ENCODE peak calls at places on chromosomes 5 and 9, in eight cellular contexts. One of them, this sample, is unnamed.

GRCh38 chr9:38057416-38058195 is 11.4 kb downstream of the SHB start:
- DNase-seq in stimulated activated CD8-positive, alpha-beta memory T cell treated with anti-CD3 and anti-CD28 coated beads, Interleukin-4, amount 100 ng/mL, for 48 hours: no peak
- DNase-seq in memory B cell: no peak
- DNase-seq in nephron progenitor cell: no peak
- DNase-seq in activated CD8-positive, alpha-beta memory T cell treated with anti-CD3 and anti-CD28 coated beads, Interleukin-2, amount 50 U/mL, for 48 hours: no peak
- DNase-seq in stimulated activated CD4-positive, alpha-beta T cell treated with anti-CD3 and anti-CD28 coated beads, Interleukin-12 subunit alpha, Interleukin-12 subunit beta, amount 100 ng/mL, for 48 hours: no peak
- DNase-seq in EL: no peak
- DNase-seq in NCI-H510A treated with DMSO at 0.1 percent for 48 hours: no peak
- DNase-seq in this sample: peak

GRCh38 chr5:137415231-137415681 is 83.9 kb downstream of the SPOCK1 start:
- DNase-seq in stimulated activated CD8-positive, alpha-beta memory T cell treated with anti-CD3 and anti-CD28 coated beads, Interleukin-4, amount 100 ng/mL, for 48 hours: no peak
- DNase-seq in memory B cell: no peak
- DNase-seq in nephron progenitor cell: no peak
- DNase-seq in activated CD8-positive, alpha-beta memory T cell treated with anti-CD3 and anti-CD28 coated beads, Interleukin-2, amount 50 U/mL, for 48 hours: no peak
- DNase-seq in stimulated activated CD4-positive, alpha-beta T cell treated with anti-CD3 and anti-CD28 coated beads, Interleukin-12 subunit alpha, Interleukin-12 subunit beta, amount 100 ng/mL, for 48 hours: no peak
- DNase-seq in EL: peak
- DNase-seq in NCI-H510A treated with DMSO at 0.1 percent for 48 hours: no peak
- DNase-seq in this sample: no peak

GRCh38 chr5:58496488-58496887 is 5.3 kb downstream of the GAPT start:
- DNase-seq in stimulated activated CD8-positive, alpha-beta memory T cell treated with anti-CD3 and anti-CD28 coated beads, Interleukin-4, amount 100 ng/mL, for 48 hours: no peak
- DNase-seq in memory B cell: no peak
- DNase-seq in nephron progenitor cell: no peak
- DNase-seq in activated CD8-positive, alpha-beta memory T cell treated with anti-CD3 and anti-CD28 coated beads, Interleukin-2, amount 50 U/mL, for 48 hours: no peak
- DNase-seq in stimulated activated CD4-positive, alpha-beta T cell treated with anti-CD3 and anti-CD28 coated beads, Interleukin-12 subunit alpha, Interleukin-12 subunit beta, amount 100 ng/mL, for 48 hours: no peak
- DNase-seq in EL: no peak
- DNase-seq in NCI-H510A treated with DMSO at 0.1 percent for 48 hours: no peak
- DNase-seq in this sample: no peak

GRCh38 chr5:59999056-59999455 is 105.5 kb upstream of the PDE4D start:
- DNase-seq in stimulated activated CD8-positive, alpha-beta memory T cell treated with anti-CD3 and anti-CD28 coated beads, Interleukin-4, amount 100 ng/mL, for 48 hours: no peak
- DNase-seq in memory B cell: no peak
- DNase-seq in nephron progenitor cell: no peak
- DNase-seq in activated CD8-positive, alpha-beta memory T cell treated with anti-CD3 and anti-CD28 coated beads, Interleukin-2, amount 50 U/mL, for 48 hours: no peak
- DNase-seq in stimulated activated CD4-positive, alpha-beta T cell treated with anti-CD3 and anti-CD28 coated beads, Interleukin-12 subunit alpha, Interleukin-12 subunit beta, amount 100 ng/mL, for 48 hours: no peak
- DNase-seq in EL: peak
- DNase-seq in NCI-H510A treated with DMSO at 0.1 percent for 48 hours: no peak
- DNase-seq in this sample: no peak

GRCh38 chr5:66931651-66932050 is 264.9 kb downstream of the CD180 start:
- DNase-seq in stimulated activated CD8-positive, alpha-beta memory T cell treated with anti-CD3 and anti-CD28 coated beads, Interleukin-4, amount 100 ng/mL, for 48 hours: no peak
- DNase-seq in memory B cell: no peak
- DNase-seq in nephron progenitor cell: no peak
- DNase-seq in activated CD8-positive, alpha-beta memory T cell treated with anti-CD3 and anti-CD28 coated beads, Interleukin-2, amount 50 U/mL, for 48 hours: no peak
- DNase-seq in stimulated activated CD4-positive, alpha-beta T cell treated with anti-CD3 and anti-CD28 coated beads, Interleukin-12 subunit alpha, Interleukin-12 subunit beta, amount 100 ng/mL, for 48 hours: no peak
- DNase-seq in EL: no peak
- DNase-seq in NCI-H510A treated with DMSO at 0.1 percent for 48 hours: no peak
- DNase-seq in this sample: no peak

GRCh38 chr9:34869390-34869789 is 88.7 kb upstream of the PHF24 start:
- DNase-seq in stimulated activated CD8-positive, alpha-beta memory T cell treated with anti-CD3 and anti-CD28 coated beads, Interleukin-4, amount 100 ng/mL, for 48 hours: no peak
- DNase-seq in memory B cell: no peak
- DNase-seq in nephron progenitor cell: no peak
- DNase-seq in activated CD8-positive, alpha-beta memory T cell treated with anti-CD3 and anti-CD28 coated beads, Interleukin-2, amount 50 U/mL, for 48 hours: no peak
- DNase-seq in stimulated activated CD4-positive, alpha-beta T cell treated with anti-CD3 and anti-CD28 coated beads, Interleukin-12 subunit alpha, Interleukin-12 subunit beta, amount 100 ng/mL, for 48 hours: no peak
- DNase-seq in EL: peak
- DNase-seq in NCI-H510A treated with DMSO at 0.1 percent for 48 hours: no peak
- DNase-seq in this sample: no peak

GRCh38 chr9:111843971-111844370 is 49.2 kb upstream of the SHOC1 start:
- DNase-seq in stimulated activated CD8-positive, alpha-beta memory T cell treated with anti-CD3 and anti-CD28 coated beads, Interleukin-4, amount 100 ng/mL, for 48 hours: no peak
- DNase-seq in memory B cell: no peak
- DNase-seq in nephron progenitor cell: no peak
- DNase-seq in activated CD8-positive, alpha-beta memory T cell treated with anti-CD3 and anti-CD28 coated beads, Interleukin-2, amount 50 U/mL, for 48 hours: no peak
- DNase-seq in stimulated activated CD4-positive, alpha-beta T cell treated with anti-CD3 and anti-CD28 coated beads, Interleukin-12 subunit alpha, Interleukin-12 subunit beta, amount 100 ng/mL, for 48 hours: no peak
- DNase-seq in EL: no peak
- DNase-seq in NCI-H510A treated with DMSO at 0.1 percent for 48 hours: no peak
- DNase-seq in this sample: no peak

GRCh38 chr9:37920471-37921167 is 16.7 kb upstream of the SLC25A51 start:
- DNase-seq in stimulated activated CD8-positive, alpha-beta memory T cell treated with anti-CD3 and anti-CD28 coated beads, Interleukin-4, amount 100 ng/mL, for 48 hours: peak
- DNase-seq in memory B cell: no peak
- DNase-seq in nephron progenitor cell: peak
- DNase-seq in activated CD8-positive, alpha-beta memory T cell treated with anti-CD3 and anti-CD28 coated beads, Interleukin-2, amount 50 U/mL, for 48 hours: no peak
- DNase-seq in stimulated activated CD4-positive, alpha-beta T cell treated with anti-CD3 and anti-CD28 coated beads, Interleukin-12 subunit alpha, Interleukin-12 subunit beta, amount 100 ng/mL, for 48 hours: no peak
- DNase-seq in EL: no peak
- DNase-seq in NCI-H510A treated with DMSO at 0.1 percent for 48 hours: no peak
- DNase-seq in this sample: no peak

GRCh38 chr9:116605904-116606341 is 81.2 kb upstream of the TRIM32 start:
- DNase-seq in stimulated activated CD8-positive, alpha-beta memory T cell treated with anti-CD3 and anti-CD28 coated beads, Interleukin-4, amount 100 ng/mL, for 48 hours: no peak
- DNase-seq in memory B cell: no peak
- DNase-seq in nephron progenitor cell: no peak
- DNase-seq in activated CD8-positive, alpha-beta memory T cell treated with anti-CD3 and anti-CD28 coated beads, Interleukin-2, amount 50 U/mL, for 48 hours: no peak
- DNase-seq in stimulated activated CD4-positive, alpha-beta T cell treated with anti-CD3 and anti-CD28 coated beads, Interleukin-12 subunit alpha, Interleukin-12 subunit beta, amount 100 ng/mL, for 48 hours: no peak
- DNase-seq in EL: no peak
- DNase-seq in NCI-H510A treated with DMSO at 0.1 percent for 48 hours: no peak
- DNase-seq in this sample: no peak

GRCh38 chr5:337565-338130 is 16.1 kb downstream of the AHRR start:
- DNase-seq in stimulated activated CD8-positive, alpha-beta memory T cell treated with anti-CD3 and anti-CD28 coated beads, Interleukin-4, amount 100 ng/mL, for 48 hours: no peak
- DNase-seq in memory B cell: no peak
- DNase-seq in nephron progenitor cell: no peak
- DNase-seq in activated CD8-positive, alpha-beta memory T cell treated with anti-CD3 and anti-CD28 coated beads, Interleukin-2, amount 50 U/mL, for 48 hours: no peak
- DNase-seq in stimulated activated CD4-positive, alpha-beta T cell treated with anti-CD3 and anti-CD28 coated beads, Interleukin-12 subunit alpha, Interleukin-12 subunit beta, amount 100 ng/mL, for 48 hours: no peak
- DNase-seq in EL: peak
- DNase-seq in NCI-H510A treated with DMSO at 0.1 percent for 48 hours: peak
- DNase-seq in this sample: no peak

GRCh38 chr5:115888027-115888426 is 46.3 kb downstream of the AP3S1 start:
- DNase-seq in stimulated activated CD8-positive, alpha-beta memory T cell treated with anti-CD3 and anti-CD28 coated beads, Interleukin-4, amount 100 ng/mL, for 48 hours: no peak
- DNase-seq in memory B cell: no peak
- DNase-seq in nephron progenitor cell: no peak
- DNase-seq in activated CD8-positive, alpha-beta memory T cell treated with anti-CD3 and anti-CD28 coated beads, Interleukin-2, amount 50 U/mL, for 48 hours: no peak
- DNase-seq in stimulated activated CD4-positive, alpha-beta T cell treated with anti-CD3 and anti-CD28 coated beads, Interleukin-12 subunit alpha, Interleukin-12 subunit beta, amount 100 ng/mL, for 48 hours: no peak
- DNase-seq in EL: peak
- DNase-seq in NCI-H510A treated with DMSO at 0.1 percent for 48 hours: no peak
- DNase-seq in this sample: no peak

GRCh38 chr5:88734983-88735382 is 148.0 kb downstream of the MEF2C start:
- DNase-seq in stimulated activated CD8-positive, alpha-beta memory T cell treated with anti-CD3 and anti-CD28 coated beads, Interleukin-4, amount 100 ng/mL, for 48 hours: no peak
- DNase-seq in memory B cell: no peak
- DNase-seq in nephron progenitor cell: no peak
- DNase-seq in activated CD8-positive, alpha-beta memory T cell treated with anti-CD3 and anti-CD28 coated beads, Interleukin-2, amount 50 U/mL, for 48 hours: no peak
- DNase-seq in stimulated activated CD4-positive, alpha-beta T cell treated with anti-CD3 and anti-CD28 coated beads, Interleukin-12 subunit alpha, Interleukin-12 subunit beta, amount 100 ng/mL, for 48 hours: no peak
- DNase-seq in EL: no peak
- DNase-seq in NCI-H510A treated with DMSO at 0.1 percent for 48 hours: no peak
- DNase-seq in this sample: no peak

GRCh38 chr5:157271740-157272271 is 5.9 kb downstream of the CYFIP2 start:
- DNase-seq in stimulated activated CD8-positive, alpha-beta memory T cell treated with anti-CD3 and anti-CD28 coated beads, Interleukin-4, amount 100 ng/mL, for 48 hours: peak
- DNase-seq in memory B cell: peak
- DNase-seq in nephron progenitor cell: no peak
- DNase-seq in activated CD8-positive, alpha-beta memory T cell treated with anti-CD3 and anti-CD28 coated beads, Interleukin-2, amount 50 U/mL, for 48 hours: peak
- DNase-seq in stimulated activated CD4-positive, alpha-beta T cell treated with anti-CD3 and anti-CD28 coated beads, Interleukin-12 subunit alpha, Interleukin-12 subunit beta, amount 100 ng/mL, for 48 hours: peak
- DNase-seq in EL: no peak
- DNase-seq in NCI-H510A treated with DMSO at 0.1 percent for 48 hours: no peak
- DNase-seq in this sample: peak

GRCh38 chr9:87336914-87337333 is 160.7 kb upstream of the DAPK1 start:
- DNase-seq in stimulated activated CD8-positive, alpha-beta memory T cell treated with anti-CD3 and anti-CD28 coated beads, Interleukin-4, amount 100 ng/mL, for 48 hours: no peak
- DNase-seq in memory B cell: no peak
- DNase-seq in nephron progenitor cell: no peak
- DNase-seq in activated CD8-positive, alpha-beta memory T cell treated with anti-CD3 and anti-CD28 coated beads, Interleukin-2, amount 50 U/mL, for 48 hours: no peak
- DNase-seq in stimulated activated CD4-positive, alpha-beta T cell treated with anti-CD3 and anti-CD28 coated beads, Interleukin-12 subunit alpha, Interleukin-12 subunit beta, amount 100 ng/mL, for 48 hours: peak
- DNase-seq in EL: peak
- DNase-seq in NCI-H510A treated with DMSO at 0.1 percent for 48 hours: peak
- DNase-seq in this sample: peak

GRCh38 chr9:87573841-87574342 is 76.2 kb downstream of the DAPK1 start:
- DNase-seq in stimulated activated CD8-positive, alpha-beta memory T cell treated with anti-CD3 and anti-CD28 coated beads, Interleukin-4, amount 100 ng/mL, for 48 hours: no peak
- DNase-seq in memory B cell: no peak
- DNase-seq in nephron progenitor cell: no peak
- DNase-seq in activated CD8-positive, alpha-beta memory T cell treated with anti-CD3 and anti-CD28 coated beads, Interleukin-2, amount 50 U/mL, for 48 hours: no peak
- DNase-seq in stimulated activated CD4-positive, alpha-beta T cell treated with anti-CD3 and anti-CD28 coated beads, Interleukin-12 subunit alpha, Interleukin-12 subunit beta, amount 100 ng/mL, for 48 hours: no peak
- DNase-seq in EL: peak
- DNase-seq in NCI-H510A treated with DMSO at 0.1 percent for 48 hours: no peak
- DNase-seq in this sample: no peak

GRCh38 chr5:78405820-78406750 is 45.7 kb downstream of the SCAMP1 start:
- DNase-seq in stimulated activated CD8-positive, alpha-beta memory T cell treated with anti-CD3 and anti-CD28 coated beads, Interleukin-4, amount 100 ng/mL, for 48 hours: no peak
- DNase-seq in memory B cell: no peak
- DNase-seq in nephron progenitor cell: no peak
- DNase-seq in activated CD8-positive, alpha-beta memory T cell treated with anti-CD3 and anti-CD28 coated beads, Interleukin-2, amount 50 U/mL, for 48 hours: no peak
- DNase-seq in stimulated activated CD4-positive, alpha-beta T cell treated with anti-CD3 and anti-CD28 coated beads, Interleukin-12 subunit alpha, Interleukin-12 subunit beta, amount 100 ng/mL, for 48 hours: no peak
- DNase-seq in EL: peak
- DNase-seq in NCI-H510A treated with DMSO at 0.1 percent for 48 hours: no peak
- DNase-seq in this sample: no peak

GRCh38 chr5:79396265-79396664 is 117.7 kb downstream of the HOMER1 start:
- DNase-seq in stimulated activated CD8-positive, alpha-beta memory T cell treated with anti-CD3 and anti-CD28 coated beads, Interleukin-4, amount 100 ng/mL, for 48 hours: no peak
- DNase-seq in memory B cell: no peak
- DNase-seq in nephron progenitor cell: no peak
- DNase-seq in activated CD8-positive, alpha-beta memory T cell treated with anti-CD3 and anti-CD28 coated beads, Interleukin-2, amount 50 U/mL, for 48 hours: no peak
- DNase-seq in stimulated activated CD4-positive, alpha-beta T cell treated with anti-CD3 and anti-CD28 coated beads, Interleukin-12 subunit alpha, Interleukin-12 subunit beta, amount 100 ng/mL, for 48 hours: no peak
- DNase-seq in EL: peak
- DNase-seq in NCI-H510A treated with DMSO at 0.1 percent for 48 hours: no peak
- DNase-seq in this sample: no peak

GRCh38 chr9:35287986-35288515 is 126.2 kb downstream of the UNC13B start:
- DNase-seq in stimulated activated CD8-positive, alpha-beta memory T cell treated with anti-CD3 and anti-CD28 coated beads, Interleukin-4, amount 100 ng/mL, for 48 hours: no peak
- DNase-seq in memory B cell: no peak
- DNase-seq in nephron progenitor cell: no peak
- DNase-seq in activated CD8-positive, alpha-beta memory T cell treated with anti-CD3 and anti-CD28 coated beads, Interleukin-2, amount 50 U/mL, for 48 hours: no peak
- DNase-seq in stimulated activated CD4-positive, alpha-beta T cell treated with anti-CD3 and anti-CD28 coated beads, Interleukin-12 subunit alpha, Interleukin-12 subunit beta, amount 100 ng/mL, for 48 hours: no peak
- DNase-seq in EL: peak
- DNase-seq in NCI-H510A treated with DMSO at 0.1 percent for 48 hours: no peak
- DNase-seq in this sample: no peak

GRCh38 chr5:171630670-171631065 is 154.9 kb upstream of the SMIM23 start:
- DNase-seq in stimulated activated CD8-positive, alpha-beta memory T cell treated with anti-CD3 and anti-CD28 coated beads, Interleukin-4, amount 100 ng/mL, for 48 hours: no peak
- DNase-seq in memory B cell: no peak
- DNase-seq in nephron progenitor cell: no peak
- DNase-seq in activated CD8-positive, alpha-beta memory T cell treated with anti-CD3 and anti-CD28 coated beads, Interleukin-2, amount 50 U/mL, for 48 hours: no peak
- DNase-seq in stimulated activated CD4-positive, alpha-beta T cell treated with anti-CD3 and anti-CD28 coated beads, Interleukin-12 subunit alpha, Interleukin-12 subunit beta, amount 100 ng/mL, for 48 hours: no peak
- DNase-seq in EL: no peak
- DNase-seq in NCI-H510A treated with DMSO at 0.1 percent for 48 hours: no peak
- DNase-seq in this sample: no peak

This sample was measured in NCI-H2029.